ENCODE peak calls at places on chromosomes 6 and 20, in five cellular contexts. P, J, I, H and O are unnamed samples.

GRCh38 chr6:22717906-22718305 is 148.5 kb downstream of the HDGFL1 start:
- DNase-seq in P (no peak), J (no peak), I (no peak), H (no peak), O (no peak)

GRCh38 chr6:113829702-113830058 is 27.5 kb upstream of the MARCKS start:
- DNase-seq in P (no peak), J (no peak), I (no peak), H (no peak), O (no peak)

GRCh38 chr6:119166024-119166782 is 87.7 kb upstream of the FAM184A start:
- DNase-seq in P (no peak), J (no peak), I (no peak), H (no peak), O (no peak)

GRCh38 chr20:43379239-43379917 is 78.3 kb upstream of the SRSF6 start:
- DNase-seq in P (no peak), J (no peak), I (no peak), H (no peak), O (no peak)

GRCh38 chr6:18613511-18613910 is 226.4 kb downstream of the RNF144B start:
- DNase-seq in P (no peak), J (no peak), I (peak), H (no peak), O (no peak)

GRCh38 chr20:48006036-48006833 is 221.0 kb upstream of the SULF2 start:
- DNase-seq in P (no peak), J (no peak), I (no peak), H (no peak), O (no peak)

GRCh38 chr6:113758214-113758613 is 98.9 kb upstream of the MARCKS start:
- DNase-seq in P (no peak), J (no peak), I (no peak), H (no peak), O (no peak)

GRCh38 chr6:67501738-67502137 is 1133.3 kb upstream of the ADGRB3 start:
- DNase-seq in P (no peak), J (no peak), I (peak), H (no peak), O (no peak)

GRCh38 chr6:152720964-152721363 is 23.3 kb downstream of the MYCT1 start:
- DNase-seq in P (no peak), J (no peak), I (peak), H (no peak), O (no peak)

GRCh38 chr20:56974499-56975250 is 291.8 kb downstream of the BMP7 start:
- DNase-seq in P (no peak), J (no peak), I (peak), H (peak), O (peak)

GRCh38 chr6:110345025-110345424 is 13.1 kb downstream of the METTL24 start:
- DNase-seq in P (no peak), J (no peak), I (no peak), H (no peak), O (no peak)

GRCh38 chr6:146962332-146962731 is 241.9 kb upstream of the STXBP5 start:
- DNase-seq in P (no peak), J (peak), I (no peak), H (no peak), O (no peak)

GRCh38 chr20:5156670-5157448 is 30.1 kb downstream of the CDS2 start:
- DNase-seq in P (no peak), J (no peak), I (no peak), H (no peak), O (no peak)

GRCh38 chr6:36616888-36617521 is 22.8 kb downstream of the SRSF3 start:
- DNase-seq in P (no peak), J (peak), I (no peak), H (no peak), O (no peak)

GRCh38 chr6:5023923-5024322 is 20.1 kb upstream of the RPP40 start:
- DNase-seq in P (no peak), J (no peak), I (no peak), H (no peak), O (no peak)

GRCh38 chr20:46400253-46400652 is 6.2 kb downstream of the ELMO2 start:
- DNase-seq in P (no peak), J (peak), I (peak), H (no peak), O (no peak)

GRCh38 chr20:45174434-45175364 is at the start of gene PI3:
- DNase-seq in P (no peak), J (no peak), I (no peak), H (no peak), O (no peak)

GRCh38 chr6:163760860-163761259 is 346.3 kb downstream of the QKI start:
- DNase-seq in P (no peak), J (no peak), I (no peak), H (no peak), O (no peak)

GRCh38 chr6:156175433-156175832 is 601.7 kb upstream of the ARID1B start:
- DNase-seq in P (no peak), J (no peak), I (no peak), H (no peak), O (no peak)

GRCh38 chr6:28725890-28726348 is 197.9 kb downstream of the TRIM27 start:
- DNase-seq in P (no peak), J (no peak), I (peak), H (no peak), O (no peak)

GRCh38 chr6:116492331-116493067 is 18.9 kb upstream of the CALHM5 start:
- DNase-seq in P (no peak), J (no peak), I (no peak), H (no peak), O (no peak)

GRCh38 chr6:28322661-28323060 is 13.3 kb downstream of the ZSCAN31 start:
- DNase-seq in P (no peak), J (no peak), I (no peak), H (no peak), O (no peak)

GRCh38 chr6:115570326-115570725 is 490.4 kb downstream of the FRK start:
- DNase-seq in P (no peak), J (no peak), I (no peak), H (no peak), O (no peak)

GRCh38 chr20:7123457-7123856 is 356.0 kb downstream of the BMP2 start:
- DNase-seq in P (no peak), J (no peak), I (no peak), H (no peak), O (no peak)

GRCh38 chr6:16244869-16245451 is 6.6 kb downstream of the GMPR start:
- DNase-seq in P (no peak), J (no peak), I (no peak), H (no peak), O (no peak)

GRCh38 chr6:106421491-106421890 is 61.0 kb downstream of the CRYBG1 start:
- DNase-seq in P (no peak), J (no peak), I (no peak), H (no peak), O (no peak)

GRCh38 chr20:63740070-63740500 is 509 bp downstream of the SLC2A4RG start:
- DNase-seq in P (peak), J (peak), I (peak), H (peak), O (peak)

GRCh38 chr6:90485615-90486277 is 101.1 kb downstream of the MAP3K7 start:
- DNase-seq in P (no peak), J (no peak), I (no peak), H (no peak), O (no peak)

GRCh38 chr6:38283734-38284362 is 355.9 kb downstream of the BTBD9 start:
- DNase-seq in P (no peak), J (no peak), I (no peak), H (no peak), O (no peak)

GRCh38 chr6:95949985-95950384 is 65.8 kb upstream of the FUT9 start:
- DNase-seq in P (no peak), J (no peak), I (no peak), H (no peak), O (no peak)

GRCh38 chr20:17508756-17509155 is 22.4 kb downstream of the BFSP1 start:
- DNase-seq in P (no peak), J (no peak), I (no peak), H (no peak), O (no peak)

GRCh38 chr20:16676895-16677294 is 52.9 kb upstream of the SNRPB2 start:
- DNase-seq in P (no peak), J (no peak), I (no peak), H (no peak), O (no peak)

GRCh38 chr20:44776977-44777376 is 31.3 kb downstream of the KCNK15 start:
- DNase-seq in P (no peak), J (no peak), I (peak), H (no peak), O (peak)

GRCh38 chr20:63382551-63383300 is 21.6 kb upstream of the CHRNA4 start:
- DNase-seq in P (no peak), J (no peak), I (no peak), H (no peak), O (no peak)

GRCh38 chr20:23884771-23885162 is 5.2 kb upstream of the CST5 start:
- DNase-seq in P (no peak), J (no peak), I (no peak), H (no peak), O (no peak)

GRCh38 chr6:113172531-113172966 is 684.6 kb upstream of the MARCKS start:
- DNase-seq in P (no peak), J (peak), I (no peak), H (no peak), O (no peak)

GRCh38 chr6:127811939-127812338 is 88.9 kb downstream of the THEMIS start:
- DNase-seq in P (no peak), J (no peak), I (no peak), H (no peak), O (no peak)

GRCh38 chr6:50713226-50713625 is at the start of gene TFAP2D:
- DNase-seq in P (no peak), J (no peak), I (no peak), H (no peak), O (no peak)

GRCh38 chr20:18055261-18055660 is 2.5 kb downstream of the OVOL2 start:
- DNase-seq in P (no peak), J (no peak), I (no peak), H (no peak), O (no peak)

GRCh38 chr20:58008413-58008812 is 220.0 kb downstream of the ANKRD60 start:
- DNase-seq in P (no peak), J (no peak), I (no peak), H (no peak), O (no peak)

GRCh38 chr20:34824026-34824860 is 1.2 kb downstream of the NCOA6 start:
- DNase-seq in P (peak), J (peak), I (peak), H (peak), O (peak)

GRCh38 chr20:34824861-34825529 is 456 bp downstream of the NCOA6 start:
- DNase-seq in P (peak), J (peak), I (peak), H (peak), O (peak)

GRCh38 chr20:34825530-34826362 is at the start of gene NCOA6:
- DNase-seq in P (peak), J (peak), I (peak), H (peak), O (peak)

GRCh38 chr20:34834459-34834893 is 9.0 kb upstream of the NCOA6 start:
- DNase-seq in P (no peak), J (no peak), I (peak), H (peak), O (no peak)

GRCh38 chr20:34829191-34829590 is 3.7 kb upstream of the NCOA6 start:
- DNase-seq in P (no peak), J (no peak), I (no peak), H (no peak), O (no peak)
- TF ChIP-seq CTCF in P (no peak), J (no peak), I (no peak), H (no peak), O (no peak)

GRCh38 chr20:3658019-3658707 is 5.0 kb downstream of the GFRA4 start:
- DNase-seq in P (no peak), J (no peak), I (no peak), H (no peak), O (no peak)

GRCh38 chr20:3660262-3661059 is 2.7 kb downstream of the GFRA4 start:
- DNase-seq in P (no peak), J (no peak), I (no peak), H (no peak), O (no peak)

GRCh38 chr20:3658708-3659491 is 4.3 kb downstream of the GFRA4 start:
- DNase-seq in P (no peak), J (no peak), I (no peak), H (peak), O (no peak)

GRCh38 chr20:3661060-3661820 is 2.0 kb downstream of the GFRA4 start:
- DNase-seq in P (no peak), J (no peak), I (no peak), H (no peak), O (no peak)

DNA sequence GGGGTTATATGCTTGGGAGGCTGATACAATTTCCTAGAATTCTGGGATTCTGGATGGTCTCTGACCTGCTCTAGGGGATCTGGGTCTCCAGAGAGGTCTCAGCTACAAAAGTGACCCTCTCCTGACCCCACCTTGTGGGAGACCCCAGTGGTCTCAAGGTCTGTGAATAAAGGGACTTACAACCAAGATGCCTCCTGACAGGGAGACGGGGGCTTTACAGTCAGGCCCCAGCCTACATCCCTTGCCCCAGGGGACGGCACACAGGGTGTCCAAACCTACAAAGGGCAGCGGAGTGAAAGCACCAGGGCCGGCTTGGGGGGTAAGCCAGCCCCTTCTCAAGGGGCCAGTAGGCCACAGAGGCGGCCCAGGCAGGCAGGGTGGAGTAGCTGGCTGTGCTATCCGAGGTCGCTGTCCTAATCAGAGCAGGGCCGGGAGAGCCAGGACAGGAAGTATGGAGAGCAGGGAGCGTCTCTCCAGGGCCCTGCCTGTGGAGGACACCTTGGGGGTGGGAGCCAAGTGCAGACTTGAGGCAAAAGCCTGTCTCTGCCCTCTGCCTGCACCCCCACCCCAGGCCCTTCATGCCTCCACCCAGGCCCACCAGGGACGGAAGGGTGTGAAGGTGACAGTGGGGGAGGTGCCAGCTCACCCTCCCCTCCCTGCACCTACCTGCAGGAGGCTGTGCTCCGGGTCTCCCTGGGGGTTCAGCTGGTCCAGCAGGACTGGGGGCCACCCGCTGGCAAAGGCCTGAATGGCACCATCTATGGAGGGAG is 3.5 kb downstream of the GFRA4 start:
- DNase-seq in P (no peak), J (no peak), I (no peak), H (no peak), O (no peak)
- TF ChIP-seq CTCF in P (no peak), J (no peak), I (peak), H (no peak), O (no peak)

GRCh38 chr20:10823585-10823984 is 149.8 kb upstream of the JAG1 start:
- DNase-seq in P (no peak), J (no peak), I (no peak), H (no peak), O (no peak)

GRCh38 chr20:10832146-10832545 is 158.3 kb upstream of the JAG1 start:
- DNase-seq in P (no peak), J (no peak), I (no peak), H (no peak), O (no peak)

GRCh38 chr20:10828221-10828620 is 154.4 kb upstream of the JAG1 start:
- DNase-seq in P (no peak), J (no peak), I (no peak), H (no peak), O (no peak)
- TF ChIP-seq CTCF in P (no peak), J (no peak), I (no peak), H (no peak), O (no peak)

DNA sequence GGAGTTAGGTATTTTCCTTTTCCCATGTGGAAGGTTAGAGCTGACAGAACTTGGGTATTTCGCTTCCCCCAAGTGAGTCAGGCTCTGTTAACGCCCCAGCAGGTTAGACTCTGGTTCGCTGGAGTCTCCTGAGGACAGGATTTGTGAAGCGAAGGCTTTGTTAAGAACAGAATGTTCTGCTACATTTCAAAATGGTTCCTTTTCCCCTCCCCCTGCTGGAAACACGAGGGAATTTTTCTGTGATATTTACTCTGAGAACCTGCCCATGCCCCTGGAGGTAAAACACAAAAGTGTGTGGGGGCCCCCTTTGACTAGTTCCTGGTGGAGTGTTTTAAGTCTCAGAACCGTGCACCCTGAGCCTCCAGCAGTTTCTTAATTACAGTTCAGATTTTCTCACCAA is 731.4 kb upstream of the CITED2 start:
- DNase-seq in P (no peak), J (peak), I (peak), H (no peak), O (no peak)
- TF ChIP-seq CTCF in P (no peak), J (no peak), I (peak), H (no peak), O (peak)

GRCh38 chr6:7218586-7218985 is 94.4 kb downstream of the SSR1 start:
- DNase-seq in P (no peak), J (no peak), I (no peak), H (no peak), O (no peak)
- TF ChIP-seq CTCF in P (no peak), J (no peak), I (no peak), H (no peak), O (no peak)

DNA sequence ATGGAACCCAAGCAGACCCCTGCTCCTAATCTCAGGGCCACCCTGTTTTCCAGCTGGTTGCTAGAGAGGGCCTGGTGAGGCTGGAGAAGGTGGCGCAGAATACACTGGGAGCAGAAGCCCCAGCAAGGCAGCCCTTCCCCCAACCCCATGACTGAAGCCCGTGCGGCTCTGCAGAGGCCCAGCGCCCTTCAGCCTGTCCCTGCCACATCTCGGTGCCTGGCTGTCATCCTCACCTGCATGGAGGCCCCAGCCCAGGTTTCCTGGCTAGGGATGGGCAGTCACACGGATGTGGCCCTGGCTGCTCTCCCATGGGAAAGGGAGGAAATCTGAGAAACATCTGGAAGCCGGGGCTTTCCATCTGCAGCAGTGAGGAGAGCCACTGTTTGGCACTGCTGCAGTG is 26.1 kb upstream of the VSTM2L start:
- DNase-seq in P (no peak), J (no peak), I (no peak), H (no peak), O (no peak)
- TF ChIP-seq CTCF in P (no peak), J (no peak), I (no peak), H (no peak), O (no peak)

GRCh38 chr6:137136065-137136464 is 37.4 kb downstream of the IL22RA2 start:
- DNase-seq in P (no peak), J (no peak), I (peak), H (no peak), O (no peak)
- TF ChIP-seq CTCF in P (no peak), J (no peak), I (peak), H (no peak), O (no peak)